ENCODE peak calls at places on chromosomes 1 and 21, in ten cellular contexts. One of them, this sample, is unnamed.

GRCh38 chr1:14082331-14082730 is 382.3 kb downstream of the PRDM2 start:
- DNase-seq in fibroblast of mammary gland: no peak
- DNase-seq in fibroblast of lung: no peak
- DNase-seq in endodermal cell: no peak
- DNase-seq in kidney epithelial cell: no peak
- DNase-seq in lower leg skin: no peak
- DNase-seq in kidney: no peak
- DNase-seq in DND-41: no peak
- DNase-seq in left ventricle myocardium inferior: no peak
- DNase-seq in HepG2: no peak
- DNase-seq in this sample: no peak

GRCh38 chr21:45990741-45991605 is 9.4 kb downstream of the COL6A1 start:
- DNase-seq in fibroblast of mammary gland: no peak
- DNase-seq in fibroblast of lung: no peak
- DNase-seq in endodermal cell: peak
- DNase-seq in kidney epithelial cell: no peak
- DNase-seq in lower leg skin: peak
- DNase-seq in kidney: peak
- DNase-seq in DND-41: no peak
- DNase-seq in left ventricle myocardium inferior: peak
- DNase-seq in HepG2: no peak
- DNase-seq in this sample: no peak

GRCh38 chr1:88595355-88595754 is 88.7 kb upstream of the PKN2 start:
- DNase-seq in fibroblast of mammary gland: peak
- DNase-seq in fibroblast of lung: peak
- DNase-seq in endodermal cell: no peak
- DNase-seq in kidney epithelial cell: no peak
- DNase-seq in lower leg skin: no peak
- DNase-seq in kidney: no peak
- DNase-seq in DND-41: no peak
- DNase-seq in left ventricle myocardium inferior: no peak
- DNase-seq in HepG2: peak
- DNase-seq in this sample: peak

GRCh38 chr1:57204091-57204490 is 219.8 kb downstream of the DAB1 start:
- DNase-seq in fibroblast of mammary gland: no peak
- DNase-seq in fibroblast of lung: no peak
- DNase-seq in endodermal cell: no peak
- DNase-seq in kidney epithelial cell: no peak
- DNase-seq in lower leg skin: no peak
- DNase-seq in kidney: no peak
- DNase-seq in DND-41: no peak
- DNase-seq in left ventricle myocardium inferior: no peak
- DNase-seq in HepG2: no peak
- DNase-seq in this sample: no peak

GRCh38 chr1:63148825-63149645 is 173.3 kb upstream of the FOXD3 start:
- DNase-seq in fibroblast of mammary gland: peak
- DNase-seq in fibroblast of lung: peak
- DNase-seq in endodermal cell: peak
- DNase-seq in kidney epithelial cell: no peak
- DNase-seq in lower leg skin: no peak
- DNase-seq in kidney: no peak
- DNase-seq in DND-41: peak
- DNase-seq in left ventricle myocardium inferior: no peak
- DNase-seq in HepG2: peak
- DNase-seq in this sample: no peak

GRCh38 chr1:41362357-41362721 is 1.1 kb downstream of the FOXO6 start:
- DNase-seq in fibroblast of mammary gland: no peak
- DNase-seq in fibroblast of lung: no peak
- DNase-seq in endodermal cell: no peak
- DNase-seq in kidney epithelial cell: no peak
- DNase-seq in lower leg skin: no peak
- DNase-seq in kidney: no peak
- DNase-seq in DND-41: no peak
- DNase-seq in left ventricle myocardium inferior: no peak
- DNase-seq in HepG2: no peak
- DNase-seq in this sample: no peak

GRCh38 chr1:46820560-46821060 is 21.8 kb downstream of the CYP4B1 start:
- DNase-seq in fibroblast of mammary gland: no peak
- DNase-seq in fibroblast of lung: no peak
- DNase-seq in endodermal cell: peak
- DNase-seq in kidney epithelial cell: no peak
- DNase-seq in lower leg skin: peak
- DNase-seq in kidney: no peak
- DNase-seq in DND-41: no peak
- DNase-seq in left ventricle myocardium inferior: no peak
- DNase-seq in HepG2: no peak
- DNase-seq in this sample: no peak

GRCh38 chr1:8133657-8134430 is 107.7 kb upstream of the ERRFI1 start:
- DNase-seq in fibroblast of mammary gland: peak
- DNase-seq in fibroblast of lung: peak
- DNase-seq in endodermal cell: no peak
- DNase-seq in kidney epithelial cell: peak
- DNase-seq in lower leg skin: peak
- DNase-seq in kidney: no peak
- DNase-seq in DND-41: no peak
- DNase-seq in left ventricle myocardium inferior: peak
- DNase-seq in HepG2: peak
- DNase-seq in this sample: peak

GRCh38 chr1:226656601-226657277 is 82.3 kb downstream of the ITPKB start:
- DNase-seq in fibroblast of mammary gland: peak
- DNase-seq in fibroblast of lung: peak
- DNase-seq in endodermal cell: no peak
- DNase-seq in kidney epithelial cell: no peak
- DNase-seq in lower leg skin: peak
- DNase-seq in kidney: peak
- DNase-seq in DND-41: no peak
- DNase-seq in left ventricle myocardium inferior: peak
- DNase-seq in HepG2: no peak
- DNase-seq in this sample: peak

GRCh38 chr1:225460021-225460736 is 32.3 kb upstream of the LBR start:
- DNase-seq in fibroblast of mammary gland: no peak
- DNase-seq in fibroblast of lung: no peak
- DNase-seq in endodermal cell: no peak
- DNase-seq in kidney epithelial cell: no peak
- DNase-seq in lower leg skin: no peak
- DNase-seq in kidney: peak
- DNase-seq in DND-41: peak
- DNase-seq in left ventricle myocardium inferior: no peak
- DNase-seq in HepG2: no peak
- DNase-seq in this sample: peak

GRCh38 chr1:78522136-78522535 is 31.4 kb downstream of the PTGFR start:
- DNase-seq in fibroblast of mammary gland: no peak
- DNase-seq in fibroblast of lung: no peak
- DNase-seq in endodermal cell: no peak
- DNase-seq in kidney epithelial cell: no peak
- DNase-seq in lower leg skin: no peak
- DNase-seq in kidney: no peak
- DNase-seq in DND-41: no peak
- DNase-seq in left ventricle myocardium inferior: no peak
- DNase-seq in HepG2: no peak
- DNase-seq in this sample: no peak
- H3K4me3 ChIP-seq in fibroblast of mammary gland: peak
- H3K4me3 ChIP-seq in fibroblast of lung: no peak
- H3K4me3 ChIP-seq in endodermal cell: no peak
- H3K4me3 ChIP-seq in kidney epithelial cell: no peak
- H3K4me3 ChIP-seq in lower leg skin: no peak
- H3K4me3 ChIP-seq in kidney: no peak
- H3K4me3 ChIP-seq in DND-41: no peak
- H3K4me3 ChIP-seq in left ventricle myocardium inferior: no peak
- H3K4me3 ChIP-seq in HepG2: no peak
- H3K4me3 ChIP-seq in this sample: no peak

GRCh38 chr1:240192851-240193250 is 101.2 kb downstream of the FMN2 start:
- DNase-seq in fibroblast of mammary gland: no peak
- DNase-seq in fibroblast of lung: no peak
- DNase-seq in endodermal cell: no peak
- DNase-seq in kidney epithelial cell: no peak
- DNase-seq in lower leg skin: no peak
- DNase-seq in kidney: no peak
- DNase-seq in DND-41: no peak
- DNase-seq in left ventricle myocardium inferior: no peak
- DNase-seq in HepG2: no peak
- DNase-seq in this sample: no peak

GRCh38 chr1:240188139-240188538 is 96.5 kb downstream of the FMN2 start:
- DNase-seq in fibroblast of mammary gland: no peak
- DNase-seq in fibroblast of lung: no peak
- DNase-seq in endodermal cell: no peak
- DNase-seq in kidney epithelial cell: no peak
- DNase-seq in lower leg skin: no peak
- DNase-seq in kidney: no peak
- DNase-seq in DND-41: no peak
- DNase-seq in left ventricle myocardium inferior: no peak
- DNase-seq in HepG2: no peak
- DNase-seq in this sample: no peak

GRCh38 chr1:240189386-240189989 is 97.8 kb downstream of the FMN2 start:
- DNase-seq in fibroblast of mammary gland: peak
- DNase-seq in fibroblast of lung: peak
- DNase-seq in endodermal cell: peak
- DNase-seq in kidney epithelial cell: no peak
- DNase-seq in lower leg skin: no peak
- DNase-seq in kidney: no peak
- DNase-seq in DND-41: peak
- DNase-seq in left ventricle myocardium inferior: no peak
- DNase-seq in HepG2: peak
- DNase-seq in this sample: peak

GRCh38 chr1:240193699-240194098 is 102.0 kb downstream of the FMN2 start:
- DNase-seq in fibroblast of mammary gland: peak
- DNase-seq in fibroblast of lung: no peak
- DNase-seq in endodermal cell: no peak
- DNase-seq in kidney epithelial cell: no peak
- DNase-seq in lower leg skin: no peak
- DNase-seq in kidney: no peak
- DNase-seq in DND-41: no peak
- DNase-seq in left ventricle myocardium inferior: no peak
- DNase-seq in HepG2: no peak
- DNase-seq in this sample: no peak

GRCh38 chr1:240190881-240191385 is 99.2 kb downstream of the FMN2 start:
- DNase-seq in fibroblast of mammary gland: peak
- DNase-seq in fibroblast of lung: peak
- DNase-seq in endodermal cell: no peak
- DNase-seq in kidney epithelial cell: peak
- DNase-seq in lower leg skin: no peak
- DNase-seq in kidney: no peak
- DNase-seq in DND-41: no peak
- DNase-seq in left ventricle myocardium inferior: no peak
- DNase-seq in HepG2: peak
- DNase-seq in this sample: peak
- TF ChIP-seq CTCF in fibroblast of mammary gland: peak
- TF ChIP-seq CTCF in fibroblast of lung: peak
- TF ChIP-seq CTCF in endodermal cell: peak
- TF ChIP-seq CTCF in kidney epithelial cell: peak
- TF ChIP-seq CTCF in lower leg skin: no peak
- TF ChIP-seq CTCF in kidney: peak
- TF ChIP-seq CTCF in DND-41: peak
- TF ChIP-seq CTCF in left ventricle myocardium inferior: no peak
- TF ChIP-seq CTCF in HepG2: peak
- TF ChIP-seq CTCF in this sample: peak

GRCh38 chr1:247825362-247825761 is 1.4 kb upstream of the OR14A16 start:
- DNase-seq in fibroblast of mammary gland: no peak
- DNase-seq in fibroblast of lung: no peak
- DNase-seq in endodermal cell: no peak
- DNase-seq in kidney epithelial cell: no peak
- DNase-seq in lower leg skin: no peak
- DNase-seq in kidney: no peak
- DNase-seq in DND-41: no peak
- DNase-seq in left ventricle myocardium inferior: no peak
- DNase-seq in HepG2: no peak
- DNase-seq in this sample: no peak

GRCh38 chr1:247822060-247822459 is 1.9 kb downstream of the OR14A16 start:
- DNase-seq in fibroblast of mammary gland: no peak
- DNase-seq in fibroblast of lung: no peak
- DNase-seq in endodermal cell: no peak
- DNase-seq in kidney epithelial cell: no peak
- DNase-seq in lower leg skin: no peak
- DNase-seq in kidney: no peak
- DNase-seq in DND-41: no peak
- DNase-seq in left ventricle myocardium inferior: no peak
- DNase-seq in HepG2: no peak
- DNase-seq in this sample: no peak

GRCh38 chr1:247829651-247830050 is 5.7 kb upstream of the OR14A16 start:
- DNase-seq in fibroblast of mammary gland: no peak
- DNase-seq in fibroblast of lung: no peak
- DNase-seq in endodermal cell: no peak
- DNase-seq in kidney epithelial cell: no peak
- DNase-seq in lower leg skin: no peak
- DNase-seq in kidney: no peak
- DNase-seq in DND-41: no peak
- DNase-seq in left ventricle myocardium inferior: no peak
- DNase-seq in HepG2: no peak
- DNase-seq in this sample: peak

GRCh38 chr1:247824023-247824422 is at the start of gene OR14A16:
- DNase-seq in fibroblast of mammary gland: no peak
- DNase-seq in fibroblast of lung: no peak
- DNase-seq in endodermal cell: no peak
- DNase-seq in kidney epithelial cell: no peak
- DNase-seq in lower leg skin: no peak
- DNase-seq in kidney: no peak
- DNase-seq in DND-41: no peak
- DNase-seq in left ventricle myocardium inferior: no peak
- DNase-seq in HepG2: no peak
- DNase-seq in this sample: no peak
- H3K4me3 ChIP-seq in fibroblast of mammary gland: no peak
- H3K4me3 ChIP-seq in fibroblast of lung: no peak
- H3K4me3 ChIP-seq in endodermal cell: no peak
- H3K4me3 ChIP-seq in kidney epithelial cell: no peak
- H3K4me3 ChIP-seq in lower leg skin: no peak
- H3K4me3 ChIP-seq in kidney: no peak
- H3K4me3 ChIP-seq in DND-41: no peak
- H3K4me3 ChIP-seq in left ventricle myocardium inferior: no peak
- H3K4me3 ChIP-seq in HepG2: no peak
- H3K4me3 ChIP-seq in this sample: no peak

GRCh38 chr1:36212782-36213181 is 11.5 kb upstream of the THRAP3 start:
- DNase-seq in fibroblast of mammary gland: no peak
- DNase-seq in fibroblast of lung: no peak
- DNase-seq in endodermal cell: no peak
- DNase-seq in kidney epithelial cell: no peak
- DNase-seq in lower leg skin: no peak
- DNase-seq in kidney: no peak
- DNase-seq in DND-41: no peak
- DNase-seq in left ventricle myocardium inferior: no peak
- DNase-seq in HepG2: no peak
- DNase-seq in this sample: no peak

GRCh38 chr1:36223373-36223995 is 759 bp upstream of the THRAP3 start:
- DNase-seq in fibroblast of mammary gland: peak
- DNase-seq in fibroblast of lung: peak
- DNase-seq in endodermal cell: peak
- DNase-seq in kidney epithelial cell: no peak
- DNase-seq in lower leg skin: no peak
- DNase-seq in kidney: no peak
- DNase-seq in DND-41: peak
- DNase-seq in left ventricle myocardium inferior: no peak
- DNase-seq in HepG2: no peak
- DNase-seq in this sample: no peak

GRCh38 chr1:36211841-36212240 is 12.4 kb upstream of the THRAP3 start:
- DNase-seq in fibroblast of mammary gland: no peak
- DNase-seq in fibroblast of lung: no peak
- DNase-seq in endodermal cell: no peak
- DNase-seq in kidney epithelial cell: no peak
- DNase-seq in lower leg skin: no peak
- DNase-seq in kidney: no peak
- DNase-seq in DND-41: no peak
- DNase-seq in left ventricle myocardium inferior: no peak
- DNase-seq in HepG2: no peak
- DNase-seq in this sample: no peak

GRCh38 chr1:36222481-36223372 is 1.5 kb upstream of the THRAP3 start:
- DNase-seq in fibroblast of mammary gland: peak
- DNase-seq in fibroblast of lung: no peak
- DNase-seq in endodermal cell: no peak
- DNase-seq in kidney epithelial cell: no peak
- DNase-seq in lower leg skin: peak
- DNase-seq in kidney: no peak
- DNase-seq in DND-41: no peak
- DNase-seq in left ventricle myocardium inferior: no peak
- DNase-seq in HepG2: no peak
- DNase-seq in this sample: no peak

GRCh38 chr1:36217667-36218066 is 6.6 kb upstream of the THRAP3 start:
- DNase-seq in fibroblast of mammary gland: peak
- DNase-seq in fibroblast of lung: peak
- DNase-seq in endodermal cell: no peak
- DNase-seq in kidney epithelial cell: no peak
- DNase-seq in lower leg skin: no peak
- DNase-seq in kidney: no peak
- DNase-seq in DND-41: no peak
- DNase-seq in left ventricle myocardium inferior: no peak
- DNase-seq in HepG2: no peak
- DNase-seq in this sample: no peak
- TF ChIP-seq CTCF in fibroblast of mammary gland: peak
- TF ChIP-seq CTCF in fibroblast of lung: peak
- TF ChIP-seq CTCF in endodermal cell: peak
- TF ChIP-seq CTCF in kidney epithelial cell: peak
- TF ChIP-seq CTCF in lower leg skin: no peak
- TF ChIP-seq CTCF in kidney: no peak
- TF ChIP-seq CTCF in DND-41: no peak
- TF ChIP-seq CTCF in left ventricle myocardium inferior: peak
- TF ChIP-seq CTCF in HepG2: peak
- TF ChIP-seq CTCF in this sample: peak